ENCODE peak calls at places on chromosomes 2 and 18, in eight cellular contexts. V, H, C, T, Z, W, D and J are unnamed samples.

GRCh38 chr2:49973917-49974368 is 819.6 kb upstream of the FSHR start:
- DNase-seq in V (peak), Z (no peak), T (peak), C (no peak), H (no peak), W (peak), D (peak), J (peak)

GRCh38 chr2:218263817-218264611 is 3.2 kb downstream of the GPBAR1 start:
- DNase-seq in V (no peak), C (no peak), W (peak), H (no peak), T (no peak), Z (no peak), D (no peak), J (no peak)

GRCh38 chr2:11573418-11574175 is 39.8 kb downstream of the GREB1 start:
- DNase-seq in Z (no peak), C (peak), W (no peak), T (no peak), V (no peak), H (no peak), D (peak), J (no peak)

GRCh38 chr2:44268259-44268649 is 7.0 kb upstream of the SLC3A1 start:
- DNase-seq in C (peak), Z (no peak), D (no peak), V (peak), W (no peak), T (no peak), H (no peak), J (peak)

GRCh38 chr2:200077210-200077650 is 121.8 kb downstream of the MAIP1 start:
- DNase-seq in D (no peak), H (no peak), Z (no peak), V (peak), T (no peak), W (peak), C (peak), J (no peak)

GRCh38 chr18:54958711-54959625 is at the start of gene CCDC68:
- DNase-seq in D (peak), T (no peak), H (no peak), V (peak), W (peak), C (peak), Z (no peak), J (peak)

GRCh38 chr2:1287427-1287826 is 125.8 kb upstream of the TPO start:
- DNase-seq in H (no peak), T (no peak), W (no peak), Z (no peak), V (no peak), D (no peak), C (no peak), J (no peak)

GRCh38 chr2:155315768-155316167 is 617.3 kb downstream of the KCNJ3 start:
- DNase-seq in Z (no peak), D (no peak), T (no peak), W (peak), C (no peak), H (no peak), V (no peak), J (no peak)

GRCh38 chr18:12703714-12704113 is 872 bp downstream of the PSMG2 start:
- DNase-seq in W (peak), C (peak), Z (peak), D (peak), H (no peak), V (peak), T (no peak), J (peak)

GRCh38 chr2:64914735-64915509 is 74.3 kb upstream of the SLC1A4 start:
- DNase-seq in T (peak), H (no peak), V (peak), Z (peak), C (no peak), D (no peak), W (peak), J (no peak)

GRCh38 chr18:8839285-8839684 is 133.9 kb downstream of the MTCL1 start:
- DNase-seq in H (no peak), V (no peak), T (no peak), W (no peak), D (no peak), Z (no peak), C (no peak), J (no peak)

GRCh38 chr2:222859786-222860726 is 780 bp upstream of the ACSL3 start:
- DNase-seq in C (peak), T (no peak), H (no peak), W (peak), V (peak), D (peak), Z (peak), J (peak)
- H2AFZ ChIP-seq in C (peak), T (no peak), H (peak), W (peak), V (peak), D (peak), Z (peak), J (no peak)

GRCh38 chr2:238061310-238062202 is 755 bp downstream of the SCLY start:
- DNase-seq in V (peak), H (no peak), T (peak), Z (peak), C (peak), D (peak), W (peak), J (peak)
- TF ChIP-seq EZH2phosphoT487 in V (no peak), H (no peak), T (no peak), Z (no peak), C (no peak), D (no peak), W (no peak), J (no peak)

DNA sequence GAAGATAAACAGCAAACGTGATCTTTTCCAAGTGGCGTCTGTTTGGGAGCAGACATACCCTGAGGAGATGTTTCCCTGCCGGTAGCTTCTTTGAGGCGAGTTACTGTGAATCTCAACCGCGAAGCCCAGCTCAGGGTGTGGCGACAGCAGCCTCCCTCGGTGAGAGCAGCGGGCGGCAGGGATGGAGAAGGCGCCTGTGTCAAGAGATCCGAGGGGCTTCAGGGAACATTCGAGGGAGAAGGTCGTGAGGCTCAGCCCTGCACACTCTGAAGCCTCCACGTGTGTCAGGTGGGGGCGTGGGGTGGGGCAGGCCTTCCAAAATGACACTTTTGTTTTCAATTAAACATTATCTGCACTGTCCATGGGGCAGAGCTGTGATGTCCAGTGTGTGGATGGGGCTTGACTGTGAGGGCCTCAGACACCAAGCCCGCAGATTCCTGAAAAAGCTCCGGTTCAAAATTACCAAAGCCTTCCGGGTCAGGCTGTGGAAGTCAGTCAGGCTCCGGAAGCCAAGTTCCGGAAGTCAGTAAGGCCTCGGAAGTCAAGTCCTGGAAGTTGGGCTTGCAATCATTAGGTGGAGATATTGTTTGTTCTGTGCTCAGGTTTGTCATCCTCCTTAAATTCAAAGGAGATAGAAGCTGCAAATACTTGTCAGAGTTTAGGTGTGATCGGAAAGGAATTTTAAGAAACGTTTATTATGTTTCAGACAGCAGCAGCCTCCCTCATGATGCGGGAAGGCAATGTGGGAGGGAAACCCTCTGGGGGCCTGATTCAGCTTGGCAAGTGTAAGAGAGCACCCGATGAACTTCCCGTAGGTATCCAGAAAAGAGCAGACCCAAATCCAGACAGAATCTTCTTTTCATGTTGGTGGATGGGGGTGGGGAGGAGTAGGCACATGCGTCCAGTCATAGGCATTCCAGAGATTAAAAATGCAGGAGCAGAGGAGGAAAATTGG is 20.7 kb downstream of the SMIM21 start:
- DNase-seq in T (no peak), Z (no peak), V (no peak), H (no peak), W (no peak), C (no peak), D (no peak), J (peak)
- H3K4me3 ChIP-seq in T (no peak), Z (no peak), V (no peak), H (no peak), W (no peak), C (no peak), D (peak), J (no peak)

GRCh38 chr2:164802095-164802744 is 39.4 kb downstream of the COBLL1 start:
- DNase-seq in D (no peak), T (peak), H (no peak), W (no peak), Z (no peak), V (no peak), C (no peak), J (no peak)
- H2AFZ ChIP-seq in D (no peak), T (no peak), H (no peak), W (no peak), Z (no peak), V (peak), C (no peak), J (no peak)

GRCh38 chr2:167140767-167141166 is 252.5 kb downstream of the XIRP2 start:
- DNase-seq in H (peak), V (peak), Z (no peak), T (no peak), W (peak), C (peak), D (no peak), J (no peak)
- TF ChIP-seq EZH2phosphoT487 in H (no peak), V (no peak), Z (no peak), T (no peak), W (no peak), C (no peak), D (no peak), J (no peak)

DNA sequence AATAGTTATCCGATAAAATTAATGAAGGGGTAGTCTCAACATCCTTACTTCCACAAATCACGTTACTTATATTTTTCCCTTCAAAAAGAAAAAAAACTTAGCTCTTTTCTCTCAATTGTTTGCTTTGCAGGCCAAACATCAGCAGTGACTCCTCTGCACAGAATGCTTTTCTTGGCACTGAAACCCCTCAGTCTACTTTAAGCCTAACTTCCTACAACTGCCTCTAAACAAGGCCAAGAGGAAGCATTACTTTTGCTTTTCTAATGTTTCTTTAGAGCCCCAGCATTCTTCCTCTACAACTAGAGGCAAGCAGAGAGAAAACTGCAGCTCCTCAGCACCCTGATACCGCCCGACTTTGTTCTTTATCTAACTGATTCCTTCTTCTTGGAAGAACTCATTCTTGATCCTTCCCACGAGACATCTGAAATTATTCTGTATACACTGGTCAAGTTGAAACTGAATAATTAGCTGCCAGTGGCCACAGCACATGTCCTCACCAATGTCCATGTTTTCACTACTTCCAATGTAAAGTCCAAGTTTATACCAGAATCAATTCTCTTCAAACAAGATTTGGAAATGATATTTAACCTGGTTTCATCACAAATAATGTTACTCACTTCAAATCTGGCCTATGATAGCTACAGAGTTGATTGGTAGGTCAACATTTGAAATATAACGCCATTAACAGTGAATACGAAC is 55.3 kb downstream of the DTNB start:
- DNase-seq in D (no peak), Z (no peak), H (no peak), C (peak), T (no peak), W (peak), V (peak), J (no peak)
- H3K4me3 ChIP-seq in D (no peak), Z (no peak), H (no peak), C (peak), T (no peak), W (no peak), V (peak), J (no peak)

DNA sequence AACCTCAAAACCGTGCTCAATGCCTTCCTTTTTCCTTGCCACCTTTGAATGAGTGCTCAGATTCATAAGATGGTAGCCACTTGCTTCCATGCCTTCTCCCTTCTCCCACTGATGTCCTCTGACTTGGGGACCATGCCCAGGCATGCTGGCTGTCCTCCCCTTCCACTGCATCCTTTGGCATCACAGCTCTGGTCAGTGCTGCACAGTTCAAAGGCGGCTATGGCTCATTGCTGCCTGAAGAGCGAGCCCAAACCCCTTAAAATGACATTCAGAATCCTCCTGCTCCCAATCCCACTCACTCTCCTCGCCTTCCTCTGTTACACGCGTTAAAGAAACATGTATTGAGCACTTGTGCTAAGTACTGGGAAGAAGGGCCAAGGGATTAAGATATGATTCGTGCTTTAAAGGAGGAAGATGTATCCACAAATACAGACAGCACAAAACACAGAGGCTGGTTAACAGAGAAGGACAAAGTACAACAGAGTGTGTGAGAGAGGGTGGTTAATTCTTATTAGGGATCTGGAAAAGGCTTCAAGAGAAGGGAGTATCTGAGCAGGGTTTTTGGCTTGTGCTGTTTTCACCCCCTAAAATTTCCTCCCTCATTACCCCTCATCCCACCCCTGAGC is 81.8 kb downstream of the CERKL start:
- DNase-seq in W (no peak), T (no peak), C (no peak), D (no peak), V (no peak), Z (no peak), H (no peak), J (no peak)
- H2AFZ ChIP-seq in W (peak), T (no peak), C (peak), D (peak), V (no peak), Z (no peak), H (peak), J (no peak)

DNA sequence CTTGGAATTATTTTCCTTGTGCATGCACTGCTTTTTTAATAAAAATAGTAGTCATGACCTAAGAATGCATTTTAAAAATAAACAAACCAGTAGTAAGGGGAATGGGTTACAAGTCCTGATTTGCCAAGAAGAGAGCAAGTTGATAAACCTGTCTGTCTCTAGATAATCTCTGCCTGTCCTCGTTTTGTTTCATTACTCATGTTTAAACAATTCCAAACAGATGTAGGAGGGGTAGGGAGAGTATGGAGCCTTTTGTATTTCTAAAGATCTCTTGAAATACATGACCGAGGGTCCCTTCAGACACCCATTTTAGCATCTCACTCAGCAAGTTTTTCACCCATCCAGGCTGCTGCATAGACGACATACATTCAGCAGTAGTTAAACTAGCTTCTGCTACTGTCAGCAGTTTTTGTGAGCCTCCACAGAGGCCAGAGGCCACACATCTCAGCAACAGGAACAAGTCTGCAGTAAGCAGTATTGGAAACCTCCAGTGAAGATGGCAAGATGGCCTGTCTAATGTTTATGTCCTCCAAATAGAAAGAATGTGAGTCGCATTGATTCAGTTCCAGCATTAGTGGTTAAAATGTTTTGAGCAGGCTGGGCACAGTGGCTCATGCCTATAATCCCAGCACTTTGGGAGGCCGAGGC is 2.3 kb upstream of the EXOC6B start:
- DNase-seq in H (no peak), T (no peak), W (peak), V (peak), Z (no peak), C (peak), D (no peak), J (no peak)
- TF ChIP-seq EZH2phosphoT487 in H (no peak), T (no peak), W (no peak), V (no peak), Z (no peak), C (no peak), D (no peak), J (no peak)